ENCODE peak calls at places on chromosomes 13 and 19, in four cellular contexts. K is stomach, T is suprapubic skin, A is K562. M is an unnamed sample.

GRCh38 chr13:98778749-98779148 is 26.3 kb upstream of the SLC15A1 start:
- DNase-seq in K (no peak), T (no peak), A (no peak), M (no peak)

GRCh38 chr19:28351761-28352160 is 861.2 kb downstream of the UQCRFS1 start:
- DNase-seq in K (no peak), T (no peak), A (no peak), M (peak)

GRCh38 chr13:28493740-28494536 is 990 bp downstream of the FLT1 start:
- DNase-seq in K (no peak), T (no peak), A (no peak), M (no peak)

GRCh38 chr19:45306522-45307027 is 16.1 kb downstream of the CKM start:
- DNase-seq in K (no peak), T (no peak), A (peak), M (no peak)

GRCh38 chr19:16435238-16435911 is 36.4 kb downstream of the EPS15L1 start:
- DNase-seq in K (no peak), T (no peak), A (no peak), M (no peak)

GRCh38 chr13:101155920-101156319 is 260.4 kb downstream of the NALCN start:
- DNase-seq in K (no peak), T (no peak), A (no peak), M (no peak)

GRCh38 chr19:37706052-37706605 is 13.4 kb downstream of the ZNF607 start:
- DNase-seq in K (no peak), T (no peak), A (no peak), M (no peak)

GRCh38 chr19:29645911-29646310 is 19.4 kb upstream of the PLEKHF1 start:
- DNase-seq in K (peak), T (no peak), A (no peak), M (no peak)

GRCh38 chr19:33407140-33407551 is 33.6 kb downstream of the CEBPG start:
- DNase-seq in K (no peak), T (no peak), A (no peak), M (no peak)

GRCh38 chr13:99658266-99658991 is 157.2 kb downstream of the TM9SF2 start:
- DNase-seq in K (peak), T (peak), A (no peak), M (peak)

GRCh38 chr13:35723820-35724219 is 247.3 kb upstream of the MAB21L1 start:
- DNase-seq in K (no peak), T (no peak), A (no peak), M (no peak)

GRCh38 chr19:35628264-35628564 is 622 bp upstream of the RBM42 start:
- DNase-seq in K (no peak), T (no peak), A (no peak), M (no peak)

GRCh38 chr13:100156786-100157185 is 67.9 kb downstream of the PCCA start:
- DNase-seq in K (no peak), T (no peak), A (no peak), M (no peak)

GRCh38 chr13:52127783-52128702 is 830 bp downstream of the NEK5 start:
- DNase-seq in K (peak), T (no peak), A (peak), M (no peak)

GRCh38 chr13:50691682-50692263 is 151.7 kb downstream of the DLEU7 start:
- DNase-seq in K (no peak), T (no peak), A (no peak), M (no peak)

GRCh38 chr19:49400034-49400433 is 12.0 kb downstream of the KASH5 start:
- DNase-seq in K (no peak), T (no peak), A (no peak), M (no peak)

DNA sequence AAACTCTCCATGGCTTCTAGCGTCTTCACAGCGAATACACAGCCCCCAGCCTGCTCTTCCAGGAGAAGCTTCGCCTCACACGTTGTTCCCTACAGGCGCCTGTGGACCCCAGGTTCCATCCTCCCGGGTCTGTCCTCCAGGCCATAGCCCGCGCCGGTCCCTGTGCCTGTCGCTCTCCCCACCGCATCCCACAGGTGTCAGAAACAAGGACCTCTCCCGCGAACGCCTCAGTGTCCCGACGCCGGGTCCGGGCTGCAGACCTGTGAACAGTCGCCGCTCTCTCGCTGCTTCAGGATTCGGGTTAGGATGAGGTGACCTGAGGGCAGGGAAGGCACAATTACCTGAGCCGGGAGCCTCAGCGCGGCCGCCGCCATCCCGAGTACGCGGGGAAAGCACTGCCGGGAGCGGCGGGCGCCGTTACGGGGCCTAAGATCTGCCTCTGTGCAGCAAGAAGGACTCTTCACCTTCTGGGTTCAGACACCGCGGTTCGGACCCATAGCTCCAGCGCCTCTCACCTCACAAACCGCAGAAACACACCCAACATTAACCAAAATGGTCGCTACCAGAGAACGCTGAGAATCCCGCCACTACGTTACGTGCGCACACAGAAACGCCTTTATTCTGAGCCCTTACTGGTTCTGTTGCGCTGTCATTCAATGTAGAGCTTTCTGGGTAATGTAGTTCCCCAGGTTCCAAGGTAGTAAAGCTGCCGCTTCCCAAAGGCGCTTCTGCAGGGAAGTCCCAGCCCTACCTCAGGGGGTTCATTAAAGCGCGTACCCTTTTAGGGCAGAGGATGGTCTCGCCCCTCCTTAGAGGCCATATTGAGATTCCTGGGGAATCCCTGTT is at the start of gene ZNF418:
- DNase-seq in K (peak), T (no peak), A (peak), M (no peak)
- TF ChIP-seq EP300 in K (no peak), T (no peak), A (no peak), M (no peak)

GRCh38 chr13:27203854-27204253 is 32.2 kb upstream of the USP12 start:
- DNase-seq in K (no peak), T (no peak), A (no peak), M (no peak)
- TF ChIP-seq CTCF in K (no peak), T (no peak), A (peak), M (peak)

GRCh38 chr19:1245884-1246816 is 2.2 kb upstream of the MIDN start:
- DNase-seq in K (peak), T (no peak), A (no peak), M (no peak)

GRCh38 chr19:1245468-1245867 is 2.9 kb upstream of the MIDN start:
- DNase-seq in K (no peak), T (no peak), A (no peak), M (no peak)

GRCh38 chr19:1241417-1242095 is at the start of gene ATP5F1D:
- DNase-seq in K (peak), T (peak), A (peak), M (peak)

GRCh38 chr19:1244693-1245451 is 3.3 kb downstream of the ATP5F1D start:
- DNase-seq in K (peak), T (no peak), A (no peak), M (no peak)

DNA sequence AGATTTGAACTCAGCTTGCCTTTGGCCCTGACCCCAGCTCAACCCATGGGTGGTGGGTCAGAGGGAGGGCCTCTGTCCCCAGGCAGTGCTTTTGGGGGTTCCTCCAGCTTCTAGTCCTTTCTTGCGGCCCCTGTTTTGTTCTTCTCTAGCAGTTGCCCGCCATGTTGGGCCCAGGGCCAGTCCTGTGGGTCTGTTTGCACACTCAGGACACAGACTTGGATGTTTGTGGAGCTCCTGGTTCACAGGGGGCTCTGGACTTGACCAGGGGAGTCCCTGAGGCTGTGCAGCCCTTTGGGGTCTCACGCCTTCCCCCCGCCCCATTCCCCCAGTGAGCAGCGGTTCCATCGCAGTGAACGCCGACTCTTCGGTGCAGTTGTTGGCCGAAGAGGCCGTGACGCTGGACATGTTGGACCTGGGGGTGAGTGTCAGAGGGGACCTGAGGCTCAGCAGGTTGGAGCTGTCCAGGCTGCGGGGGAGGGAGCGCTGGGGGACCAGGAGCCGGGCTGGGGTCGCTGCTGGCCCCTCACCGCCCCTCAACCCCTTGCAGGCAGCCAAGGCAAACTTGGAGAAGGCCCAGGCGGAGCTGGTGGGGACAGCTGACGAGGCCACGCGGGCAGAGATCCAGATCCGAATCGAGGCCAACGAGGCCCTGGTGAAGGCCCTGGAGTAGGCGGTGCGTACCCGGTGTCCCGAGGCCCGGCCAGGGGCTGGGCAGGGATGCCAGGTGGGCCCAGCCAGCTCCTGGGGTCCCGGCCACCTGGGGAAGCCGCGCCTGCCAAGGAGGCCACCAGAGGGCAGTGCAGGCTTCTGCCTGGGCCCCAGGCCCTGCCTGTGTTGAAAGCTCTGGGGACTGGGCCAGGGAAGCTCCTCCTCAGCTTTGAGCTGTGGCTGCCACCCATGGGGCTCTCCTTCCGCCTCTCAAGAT is 2.5 kb downstream of the ATP5F1D start:
- DNase-seq in K (peak), T (peak), A (no peak), M (no peak)
- TF ChIP-seq POLR2AphosphoS5 in K (peak), T (no peak), A (no peak), M (peak)

DNA sequence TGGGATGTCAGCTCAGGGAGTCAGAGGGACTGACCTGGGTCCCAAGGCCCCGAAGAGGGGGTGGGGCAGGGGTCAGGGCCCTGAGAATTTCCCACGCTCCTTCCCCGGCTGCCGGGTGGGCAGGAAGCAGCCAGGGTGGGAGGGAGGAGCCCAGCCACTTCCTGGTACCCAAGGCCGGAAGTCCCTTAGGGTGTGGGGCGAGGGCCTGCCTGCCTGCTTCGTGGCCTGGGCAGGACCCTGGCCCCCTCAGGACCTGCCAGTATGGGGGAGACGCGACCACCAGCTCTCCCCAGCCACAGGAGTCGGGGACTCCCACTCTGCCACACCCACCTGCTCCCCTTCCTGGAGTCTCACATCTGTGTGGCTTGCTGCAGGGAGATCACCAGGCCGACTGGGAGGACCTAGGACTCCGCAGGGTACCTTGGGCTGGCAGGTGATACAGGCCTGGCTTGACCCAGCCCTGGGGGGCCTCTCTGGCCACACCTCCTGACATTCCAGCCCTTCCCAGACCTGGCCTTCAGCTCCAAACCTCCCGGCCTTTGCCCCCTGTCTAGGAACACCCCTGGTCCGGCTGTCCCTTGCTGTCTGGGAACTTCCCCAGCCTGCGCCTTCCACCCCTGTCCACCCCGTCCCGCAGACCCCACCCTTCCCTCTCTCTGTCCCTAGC is 9.8 kb upstream of the CIRBP start:
- DNase-seq in K (peak), T (no peak), A (no peak), M (no peak)
- TF ChIP-seq EP300 in K (no peak), T (no peak), A (peak), M (no peak)

GRCh38 chr19:18161691-18162039 is 8.7 kb downstream of the PIK3R2 start:
- DNase-seq in K (no peak), T (no peak), A (no peak), M (no peak)
- TF ChIP-seq CTCF in K (no peak), T (no peak), A (no peak), M (no peak)

GRCh38 chr19:14554382-14554812 is 17.5 kb downstream of the NDUFB7 start:
- DNase-seq in K (no peak), T (no peak), A (peak), M (no peak)

GRCh38 chr19:14545716-14546082 is 16.3 kb downstream of the TECR start:
- DNase-seq in K (no peak), T (no peak), A (no peak), M (no peak)

GRCh38 chr19:14553939-14554243 is 18.0 kb downstream of the NDUFB7 start:
- DNase-seq in K (no peak), T (no peak), A (no peak), M (no peak)

GRCh38 chr19:14553042-14553938 is 18.6 kb downstream of the NDUFB7 start:
- DNase-seq in K (no peak), T (no peak), A (no peak), M (no peak)

DNA sequence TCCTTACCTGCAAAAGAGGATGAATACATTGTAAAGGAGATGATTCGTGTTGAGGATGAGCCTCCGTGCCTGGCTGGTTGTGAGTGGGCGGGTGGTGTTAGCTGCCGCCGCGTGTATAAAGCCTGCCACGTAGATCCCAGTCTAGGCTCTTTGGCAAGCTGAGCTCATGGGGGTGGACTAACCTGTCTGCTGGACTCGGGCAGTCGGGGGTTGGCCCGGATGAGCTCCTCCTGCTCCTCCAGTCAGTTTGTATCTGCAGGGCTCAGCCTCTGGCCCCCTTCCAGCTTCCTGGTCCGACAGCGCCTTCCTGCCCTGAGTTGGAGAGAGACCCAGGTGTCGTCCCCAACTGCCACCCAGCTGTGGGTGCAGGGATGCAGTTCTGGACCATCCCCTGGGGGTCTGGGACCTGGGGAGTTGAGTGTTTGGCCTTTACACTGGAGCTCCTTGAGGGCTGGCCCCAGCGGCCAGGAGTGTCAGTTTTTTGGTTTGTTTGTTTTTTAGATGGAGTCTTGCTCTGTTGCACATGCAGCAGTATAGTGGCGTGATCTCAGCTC is 20.9 kb downstream of the TECR start:
- DNase-seq in K (peak), T (no peak), A (peak), M (no peak)
- TF ChIP-seq POLR2AphosphoS5 in K (no peak), T (no peak), A (no peak), M (no peak)